ENCODE peak calls at places on chromosome 15, in ten cellular contexts. F is stimulated activated CD4-positive, alpha-beta T cell treated with anti-CD3 and anti-CD28 coated beads, Interleukin-2, amount 100 ng/mL, for 4 hours; G is NCI-H2029; X is neural crest cell; H is AML-193; O is effector memory CD8-positive, alpha-beta T cell; U is SW480; N is hippocampal formation; R is thoracic aorta; B is activated CD4-positive, CD25-positive, alpha-beta regulatory T cell treated with anti-CD3 and anti-CD28 coated beads, Interleukin-2, amount 50 U/mL, for 72 hours. D is an unnamed sample.

GRCh38 chr15:29141206-29141907 is 128.3 kb downstream of the NSMCE3 start:
- DNase-seq in G (no peak), R (no peak), H (no peak), X (no peak), F (no peak), N (no peak), U (no peak), B (peak), O (no peak), D (no peak)

GRCh38 chr15:77031376-77032050 is 36.6 kb downstream of the PSTPIP1 start:
- DNase-seq in H (no peak), B (peak), R (no peak), U (no peak), F (no peak), X (peak), G (peak), O (no peak), N (no peak), D (peak)

GRCh38 chr15:85702321-85703230 is 92.1 kb downstream of the KLHL25 start:
- DNase-seq in G (no peak), N (no peak), R (no peak), B (no peak), O (peak), X (no peak), H (no peak), F (no peak), U (no peak), D (peak)

GRCh38 chr15:41978534-41978933 is 6.2 kb upstream of the EHD4 start:
- DNase-seq in G (no peak), H (no peak), O (no peak), B (no peak), F (no peak), R (no peak), U (no peak), N (no peak), X (no peak), D (no peak)

GRCh38 chr15:62989366-62990055 is 53.0 kb upstream of the TPM1 start:
- DNase-seq in O (no peak), B (no peak), H (no peak), F (no peak), N (no peak), X (no peak), U (no peak), R (no peak), G (no peak), D (no peak)

GRCh38 chr15:41584636-41585139 is 25.7 kb downstream of the TYRO3 start:
- DNase-seq in O (no peak), F (no peak), U (no peak), N (no peak), H (no peak), R (no peak), B (no peak), G (no peak), X (no peak), D (no peak)

GRCh38 chr15:31439328-31439727 is 112.7 kb downstream of the KLF13 start:
- DNase-seq in X (no peak), N (no peak), G (no peak), F (no peak), H (no peak), R (no peak), U (no peak), O (no peak), B (no peak), D (peak)

GRCh38 chr15:99050328-99050980 is 42.9 kb upstream of the PGPEP1L start:
- DNase-seq in O (no peak), B (no peak), F (no peak), G (no peak), X (no peak), N (no peak), U (no peak), H (no peak), R (no peak), D (no peak)

GRCh38 chr15:70752142-70752754 is 11.1 kb downstream of the UACA start:
- DNase-seq in N (no peak), R (no peak), X (no peak), B (no peak), O (no peak), F (no peak), U (peak), G (no peak), H (no peak), D (peak)

GRCh38 chr15:81024891-81025290 is 24.2 kb downstream of the TLNRD1 start:
- DNase-seq in F (no peak), H (no peak), R (no peak), N (no peak), B (no peak), U (no peak), X (no peak), G (no peak), O (no peak), D (no peak)

GRCh38 chr15:92091155-92091734 is 237.7 kb downstream of the SLCO3A1 start:
- DNase-seq in R (no peak), O (no peak), N (peak), B (peak), U (peak), H (no peak), G (peak), X (peak), F (no peak), D (peak)

GRCh38 chr15:74127255-74127953 is 3.0 kb upstream of the ISLR2 start:
- DNase-seq in B (peak), X (peak), H (peak), O (peak), G (peak), N (peak), U (peak), R (peak), F (peak), D (peak)

GRCh38 chr15:49847937-49848823 is 227.3 kb downstream of the DTWD1 start:
- DNase-seq in O (no peak), R (no peak), X (no peak), B (no peak), H (no peak), F (no peak), G (no peak), U (no peak), N (no peak), D (no peak)

GRCh38 chr15:36905908-36906307 is 194.4 kb downstream of the MEIS2 start:
- DNase-seq in X (no peak), H (no peak), F (no peak), G (no peak), O (no peak), U (no peak), N (no peak), B (no peak), R (no peak), D (peak)

GRCh38 chr15:59185725-59186124 is 20.9 kb upstream of the LDHAL6B start:
- DNase-seq in N (no peak), X (no peak), O (no peak), G (no peak), H (no peak), F (no peak), R (no peak), B (no peak), U (no peak), D (no peak)

GRCh38 chr15:99307735-99308134 is 56.5 kb downstream of the LRRC28 start:
- DNase-seq in F (no peak), B (no peak), G (no peak), N (no peak), U (no peak), X (no peak), R (no peak), O (no peak), H (no peak), D (no peak)

GRCh38 chr15:48190932-48191573 is 412 bp upstream of the CTXN2 start:
- DNase-seq in N (peak), R (peak), H (no peak), F (no peak), O (no peak), B (no peak), X (peak), G (peak), U (peak), D (peak)

GRCh38 chr15:100335335-100335999 is 6.3 kb downstream of the ADAMTS17 start:
- DNase-seq in X (no peak), R (no peak), G (no peak), O (no peak), B (no peak), F (no peak), U (peak), N (no peak), H (no peak), D (peak)

GRCh38 chr15:41230650-41231533 is at the start of the genes CHP1 and EXD1:
- DNase-seq in U (peak), X (peak), O (peak), B (peak), N (peak), H (peak), F (peak), R (peak), G (peak), D (peak)

GRCh38 chr15:82301296-82302016 is 38.8 kb downstream of the SAXO2 start:
- DNase-seq in R (no peak), F (no peak), H (no peak), U (no peak), N (no peak), X (no peak), O (no peak), B (no peak), G (no peak), D (no peak)

GRCh38 chr15:38253448-38253847 is 812 bp downstream of the SPRED1 start:
- DNase-seq in X (no peak), H (no peak), B (no peak), G (no peak), R (no peak), U (peak), N (no peak), F (no peak), O (no peak), D (peak)

D was measured in small intestine.